ENCODE peak calls at places on chromosomes 16 and 17, in four cellular contexts. P is endothelial cell of umbilical vein, V is foreskin fibroblast, B is HCT116. X is an unnamed sample.

GRCh38 chr16:50152386-50152806 is 710 bp upstream of the TENT4B start:
- DNase-seq in P (no peak), V (no peak), B (no peak), X (no peak)

GRCh38 chr17:83190601-83191387 is 111.4 kb downstream of the METRNL start:
- DNase-seq in P (no peak), V (no peak), B (no peak), X (no peak)

GRCh38 chr17:28268610-28269313 is 50.2 kb upstream of the TMEM97 start:
- DNase-seq in P (no peak), V (no peak), B (no peak), X (no peak)

GRCh38 chr17:59712856-59713255 is 5.4 kb downstream of the VMP1 start:
- DNase-seq in P (no peak), V (no peak), B (no peak), X (no peak)

GRCh38 chr16:19071811-19072777 is 4.7 kb downstream of the COQ7 start:
- DNase-seq in P (peak), V (peak), B (peak), X (no peak)

GRCh38 chr17:17749921-17750320 is 68.7 kb downstream of the RAI1 start:
- DNase-seq in P (peak), V (no peak), B (peak), X (peak)

GRCh38 chr16:81713295-81713772 is 65.8 kb upstream of the PLCG2 start:
- DNase-seq in P (no peak), V (no peak), B (no peak), X (no peak)

GRCh38 chr17:79778504-79779087 is 648 bp downstream of the CBX2 start:
- DNase-seq in P (no peak), V (no peak), B (no peak), X (no peak)

GRCh38 chr17:61285483-61286320 is 113.9 kb upstream of the TBX2 start:
- DNase-seq in P (no peak), V (peak), B (no peak), X (no peak)

GRCh38 chr16:57284206-57284951 is at the start of gene PLLP:
- DNase-seq in P (peak), V (peak), B (no peak), X (no peak)

GRCh38 chr17:68383443-68384321 is 73.6 kb downstream of the WIPI1 start:
- DNase-seq in P (peak), V (peak), B (peak), X (peak)

GRCh38 chr16:80931985-80932720 is 74.5 kb downstream of the CMC2 start:
- DNase-seq in P (peak), V (peak), B (no peak), X (no peak)

GRCh38 chr16:12584488-12585233 is 219.0 kb downstream of the CPPED1 start:
- DNase-seq in P (peak), V (no peak), B (no peak), X (no peak)

GRCh38 chr17:8868092-8868491 is 618 bp upstream of the PIK3R6 start:
- DNase-seq in P (no peak), V (no peak), B (no peak), X (no peak)

GRCh38 chr17:74601944-74602572 is 10.0 kb upstream of the CD300LD start:
- DNase-seq in P (peak), V (peak), B (peak), X (no peak)

GRCh38 chr17:7717756-7718350 is 309 bp downstream of the DNAH2 start:
- DNase-seq in P (no peak), V (peak), B (no peak), X (no peak)

GRCh38 chr17:75980188-75981018 is 1.4 kb downstream of the TEN1 start:
- DNase-seq in P (no peak), V (no peak), B (no peak), X (no peak)
- H3K4me3 ChIP-seq in P (peak), V (peak), B (peak), X (peak)

GRCh38 chr16:75262104-75262799 is 10.8 kb upstream of the BCAR1 start:
- DNase-seq in P (peak), V (no peak), B (no peak), X (no peak)
- TF ChIP-seq CTCF in P (no peak), V (no peak), B (no peak), X (no peak)

GRCh38 chr16:68289621-68290329 is 21.0 kb downstream of the SLC7A6OS start:
- DNase-seq in P (peak), V (no peak), B (no peak), X (no peak)
- H3K4me3 ChIP-seq in P (no peak), V (no peak), B (no peak), X (no peak)

GRCh38 chr17:75654176-75654575 is 12.8 kb downstream of the RECQL5 start:
- DNase-seq in P (peak), V (peak), B (no peak), X (no peak)
- TF ChIP-seq CTCF in P (peak), V (no peak), B (peak), X (peak)

DNA sequence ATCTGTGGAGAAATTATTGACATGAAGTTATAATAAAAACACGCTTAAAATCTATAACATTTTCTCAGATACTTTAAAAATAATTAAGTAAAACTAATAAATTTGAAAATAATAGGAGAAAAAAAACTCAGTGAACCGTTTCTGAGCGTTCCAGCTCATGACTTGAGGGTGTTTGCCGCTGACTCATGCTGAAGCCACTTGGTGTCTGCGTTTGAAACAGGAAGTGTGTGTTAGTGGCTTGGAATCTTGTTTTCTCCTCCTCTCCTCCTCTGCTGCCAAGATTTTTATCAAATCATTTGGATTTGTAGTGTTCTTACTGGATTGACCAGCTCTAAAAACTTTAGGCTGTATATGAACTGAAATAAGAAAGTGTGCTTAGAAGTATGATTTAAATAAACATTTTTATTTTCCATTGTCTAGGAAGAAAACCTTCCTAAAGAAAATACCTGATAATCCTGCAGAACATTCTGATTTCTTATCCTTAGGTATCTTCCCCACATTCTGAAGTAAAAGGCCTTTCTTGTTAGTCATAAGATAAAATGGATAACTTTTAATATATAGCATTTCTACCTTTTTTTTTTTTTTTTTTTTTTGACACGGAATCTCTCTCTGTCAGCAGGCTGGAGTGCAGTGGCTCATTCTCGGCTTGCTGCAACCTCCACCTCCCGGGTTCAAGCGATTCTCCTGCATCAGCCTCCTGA is 30.8 kb downstream of the USP10 start:
- DNase-seq in P (peak), V (peak), B (peak), X (peak)
- H3K4me3 ChIP-seq in P (peak), V (peak), B (peak), X (no peak)

X was measured in HFF-Myc.